ENCODE peak calls at places on chromosomes 2 and 18, in five cellular contexts. P, O, E, H and K are unnamed samples.
A peak's percentile ranks its signal among the peaks of the same experiment; 100 is the strongest.

GRCh38 chr2:178328037-178328436 is 122.9 kb downstream of the PRKRA start:
- DNase-seq in P (peak; percentile 34), O (no peak), E (no peak), H (no peak), K (no peak)

GRCh38 chr2:207474871-207475485 is 54.8 kb upstream of the CREB1 start:
- DNase-seq in P (peak; percentile 57), O (no peak), E (peak; percentile 33), H (peak; percentile 33), K (no peak)

GRCh38 chr18:37577051-37577611 is 11.5 kb upstream of the CELF4 start:
- DNase-seq in P (no peak), O (no peak), E (no peak), H (no peak), K (no peak)

GRCh38 chr2:157890960-157891629 is 15.0 kb upstream of the ACVR1 start:
- DNase-seq in P (no peak), O (no peak), E (peak; percentile 43), H (no peak), K (no peak)

GRCh38 chr2:241454837-241455485 is 53.4 kb downstream of the STK25 start:
- DNase-seq in P (peak; percentile 8), O (no peak), E (no peak), H (no peak), K (no peak)

GRCh38 chr2:119407430-119408220 is 24.0 kb upstream of the TMEM37 start:
- DNase-seq in P (peak; percentile 60), O (no peak), E (peak; percentile 33), H (peak; percentile 62), K (no peak)

GRCh38 chr2:233565685-233566140 is 869 bp downstream of the USP40 start:
- DNase-seq in P (no peak), O (no peak), E (no peak), H (no peak), K (no peak)

GRCh38 chr2:135150711-135151110 is 98.6 kb downstream of the RAB3GAP1 start:
- DNase-seq in P (peak; percentile 26), O (no peak), E (no peak), H (no peak), K (no peak)

GRCh38 chr2:121349721-121350401 is 64.9 kb upstream of the TFCP2L1 start:
- DNase-seq in P (no peak), O (no peak), E (no peak), H (no peak), K (no peak)

GRCh38 chr2:188668017-188668663 is 306.0 kb upstream of the COL3A1 start:
- DNase-seq in P (peak; percentile 99), O (no peak), E (no peak), H (no peak), K (no peak)

GRCh38 chr18:3426074-3426473 is 23.9 kb upstream of the TGIF1 start:
- DNase-seq in P (no peak), O (no peak), E (no peak), H (no peak), K (no peak)

GRCh38 chr2:150485871-150486538 is 1.5 kb downstream of the RND3 start:
- DNase-seq in P (peak; percentile 87), O (peak; percentile 36), E (peak; percentile 73), H (peak; percentile 73), K (no peak)